ENCODE peak calls at places on chromosomes 13 and 19, in ten cellular contexts. One of them, this sample, is unnamed.

GRCh38 chr13:71039440-71039839 is 827.6 kb downstream of the DACH1 start:
- DNase-seq in IMR-90: no peak
- DNase-seq in Peyer's patch: no peak
- DNase-seq in HCT116: no peak
- DNase-seq in esophagus muscularis mucosa: no peak
- DNase-seq in adrenal gland: no peak
- DNase-seq in uterus: no peak
- DNase-seq in tibial nerve: no peak
- DNase-seq in transverse colon: no peak
- DNase-seq in upper lobe of left lung: no peak
- DNase-seq in this sample: no peak

GRCh38 chr13:99176309-99177276 is 24.1 kb upstream of the UBAC2 start:
- DNase-seq in IMR-90: peak; percentile 43
- DNase-seq in Peyer's patch: peak; percentile 85
- DNase-seq in HCT116: peak; percentile 62
- DNase-seq in esophagus muscularis mucosa: peak; percentile 95
- DNase-seq in adrenal gland: peak; percentile 79
- DNase-seq in uterus: peak; percentile 71
- DNase-seq in tibial nerve: peak; percentile 78
- DNase-seq in transverse colon: peak; percentile 81
- DNase-seq in upper lobe of left lung: peak; percentile 74
- DNase-seq in this sample: peak; percentile 69

GRCh38 chr19:39247701-39248664 is 673 bp downstream of the IFNL4 start:
- DNase-seq in IMR-90: no peak
- DNase-seq in Peyer's patch: no peak
- DNase-seq in HCT116: no peak
- DNase-seq in esophagus muscularis mucosa: no peak
- DNase-seq in adrenal gland: no peak
- DNase-seq in uterus: no peak
- DNase-seq in tibial nerve: no peak
- DNase-seq in transverse colon: no peak
- DNase-seq in upper lobe of left lung: no peak
- DNase-seq in this sample: no peak

GRCh38 chr13:85366759-85367417 is 432.3 kb downstream of the SLITRK6 start:
- DNase-seq in IMR-90: peak; percentile 52
- DNase-seq in Peyer's patch: no peak
- DNase-seq in HCT116: no peak
- DNase-seq in esophagus muscularis mucosa: no peak
- DNase-seq in adrenal gland: no peak
- DNase-seq in uterus: no peak
- DNase-seq in tibial nerve: no peak
- DNase-seq in transverse colon: no peak
- DNase-seq in upper lobe of left lung: no peak
- DNase-seq in this sample: no peak

GRCh38 chr13:98598043-98598442 is 21.1 kb upstream of the STK24 start:
- DNase-seq in IMR-90: no peak
- DNase-seq in Peyer's patch: no peak
- DNase-seq in HCT116: no peak
- DNase-seq in esophagus muscularis mucosa: no peak
- DNase-seq in adrenal gland: peak; percentile 16
- DNase-seq in uterus: no peak
- DNase-seq in tibial nerve: no peak
- DNase-seq in transverse colon: no peak
- DNase-seq in upper lobe of left lung: no peak
- DNase-seq in this sample: no peak

GRCh38 chr19:3383121-3383722 is 16.8 kb downstream of the NFIC start:
- DNase-seq in IMR-90: no peak
- DNase-seq in Peyer's patch: no peak
- DNase-seq in HCT116: no peak
- DNase-seq in esophagus muscularis mucosa: no peak
- DNase-seq in adrenal gland: peak; percentile 70
- DNase-seq in uterus: peak; percentile 70
- DNase-seq in tibial nerve: peak; percentile 48
- DNase-seq in transverse colon: no peak
- DNase-seq in upper lobe of left lung: no peak
- DNase-seq in this sample: no peak

GRCh38 chr19:17333611-17334413 is 843 bp downstream of the ANO8 start:
- DNase-seq in IMR-90: peak; percentile 80
- DNase-seq in Peyer's patch: peak; percentile 67
- DNase-seq in HCT116: peak; percentile 71
- DNase-seq in esophagus muscularis mucosa: no peak
- DNase-seq in adrenal gland: peak; percentile 89
- DNase-seq in uterus: no peak
- DNase-seq in tibial nerve: no peak
- DNase-seq in transverse colon: peak; percentile 53
- DNase-seq in upper lobe of left lung: peak; percentile 69
- DNase-seq in this sample: no peak

GRCh38 chr19:18587962-18588610 is 512 bp upstream of the REX1BD start:
- DNase-seq in IMR-90: no peak
- DNase-seq in Peyer's patch: no peak
- DNase-seq in HCT116: no peak
- DNase-seq in esophagus muscularis mucosa: no peak
- DNase-seq in adrenal gland: no peak
- DNase-seq in uterus: no peak
- DNase-seq in tibial nerve: no peak
- DNase-seq in transverse colon: no peak
- DNase-seq in upper lobe of left lung: no peak
- DNase-seq in this sample: no peak

GRCh38 chr13:41034862-41035261 is 15.7 kb upstream of the ELF1 start:
- DNase-seq in IMR-90: peak; percentile 16
- DNase-seq in Peyer's patch: no peak
- DNase-seq in HCT116: no peak
- DNase-seq in esophagus muscularis mucosa: no peak
- DNase-seq in adrenal gland: no peak
- DNase-seq in uterus: no peak
- DNase-seq in tibial nerve: no peak
- DNase-seq in transverse colon: no peak
- DNase-seq in upper lobe of left lung: no peak
- DNase-seq in this sample: no peak

GRCh38 chr13:41029629-41030028 is 10.5 kb upstream of the ELF1 start:
- DNase-seq in IMR-90: no peak
- DNase-seq in Peyer's patch: no peak
- DNase-seq in HCT116: no peak
- DNase-seq in esophagus muscularis mucosa: no peak
- DNase-seq in adrenal gland: no peak
- DNase-seq in uterus: no peak
- DNase-seq in tibial nerve: no peak
- DNase-seq in transverse colon: no peak
- DNase-seq in upper lobe of left lung: no peak
- DNase-seq in this sample: no peak

GRCh38 chr13:41028051-41028450 is 8.9 kb upstream of the ELF1 start:
- DNase-seq in IMR-90: peak; percentile 45
- DNase-seq in Peyer's patch: no peak
- DNase-seq in HCT116: no peak
- DNase-seq in esophagus muscularis mucosa: no peak
- DNase-seq in adrenal gland: no peak
- DNase-seq in uterus: no peak
- DNase-seq in tibial nerve: no peak
- DNase-seq in transverse colon: no peak
- DNase-seq in upper lobe of left lung: no peak
- DNase-seq in this sample: no peak

GRCh38 chr13:41034382-41034781 is 15.3 kb upstream of the ELF1 start:
- DNase-seq in IMR-90: no peak
- DNase-seq in Peyer's patch: no peak
- DNase-seq in HCT116: no peak
- DNase-seq in esophagus muscularis mucosa: no peak
- DNase-seq in adrenal gland: no peak
- DNase-seq in uterus: no peak
- DNase-seq in tibial nerve: no peak
- DNase-seq in transverse colon: no peak
- DNase-seq in upper lobe of left lung: no peak
- DNase-seq in this sample: no peak

GRCh38 chr13:41032646-41033396 is 13.7 kb upstream of the ELF1 start:
- DNase-seq in IMR-90: no peak
- DNase-seq in Peyer's patch: no peak
- DNase-seq in HCT116: no peak
- DNase-seq in esophagus muscularis mucosa: no peak
- DNase-seq in adrenal gland: no peak
- DNase-seq in uterus: no peak
- DNase-seq in tibial nerve: no peak
- DNase-seq in transverse colon: no peak
- DNase-seq in upper lobe of left lung: no peak
- DNase-seq in this sample: no peak
- H3K27ac ChIP-seq in IMR-90: no peak overlapping the region
- H3K27ac ChIP-seq in Peyer's patch: no peak overlapping the region
- H3K27ac ChIP-seq in HCT116: no peak overlapping the region
- H3K27ac ChIP-seq in esophagus muscularis mucosa: no peak overlapping the region
- H3K27ac ChIP-seq in adrenal gland: no peak overlapping the region
- H3K27ac ChIP-seq in uterus: no peak overlapping the region
- H3K27ac ChIP-seq in tibial nerve: no peak overlapping the region
- H3K27ac ChIP-seq in transverse colon: no peak overlapping the region
- H3K27ac ChIP-seq in upper lobe of left lung: no peak overlapping the region
- H3K27ac ChIP-seq in this sample: no peak overlapping the region

GRCh38 chr19:31562916-31563626 is 213.8 kb upstream of the TSHZ3 start:
- DNase-seq in IMR-90: no peak
- DNase-seq in Peyer's patch: no peak
- DNase-seq in HCT116: no peak
- DNase-seq in esophagus muscularis mucosa: no peak
- DNase-seq in adrenal gland: no peak
- DNase-seq in uterus: no peak
- DNase-seq in tibial nerve: no peak
- DNase-seq in transverse colon: no peak
- DNase-seq in upper lobe of left lung: no peak
- DNase-seq in this sample: no peak
- TF ChIP-seq POLR2A in IMR-90: no peak
- TF ChIP-seq POLR2A in Peyer's patch: no peak
- TF ChIP-seq POLR2A in HCT116: no peak
- TF ChIP-seq POLR2A in esophagus muscularis mucosa: no peak
- TF ChIP-seq POLR2A in adrenal gland: no peak
- TF ChIP-seq POLR2A in uterus: no peak
- TF ChIP-seq POLR2A in tibial nerve: no peak
- TF ChIP-seq POLR2A in transverse colon: no peak
- TF ChIP-seq POLR2A in upper lobe of left lung: no peak
- TF ChIP-seq POLR2A in this sample: no peak

GRCh38 chr13:30418075-30418715 is 4.1 kb upstream of the UBE2L5 start:
- DNase-seq in IMR-90: no peak
- DNase-seq in Peyer's patch: no peak
- DNase-seq in HCT116: no peak
- DNase-seq in esophagus muscularis mucosa: no peak
- DNase-seq in adrenal gland: no peak
- DNase-seq in uterus: no peak
- DNase-seq in tibial nerve: no peak
- DNase-seq in transverse colon: no peak
- DNase-seq in upper lobe of left lung: no peak
- DNase-seq in this sample: no peak

GRCh38 chr13:30416471-30416870 is 5.8 kb upstream of the UBE2L5 start:
- DNase-seq in IMR-90: no peak
- DNase-seq in Peyer's patch: no peak
- DNase-seq in HCT116: no peak
- DNase-seq in esophagus muscularis mucosa: no peak
- DNase-seq in adrenal gland: no peak
- DNase-seq in uterus: no peak
- DNase-seq in tibial nerve: no peak
- DNase-seq in transverse colon: no peak
- DNase-seq in upper lobe of left lung: no peak
- DNase-seq in this sample: no peak

GRCh38 chr13:30422056-30422914 is at the start of gene UBE2L5:
- DNase-seq in IMR-90: peak; percentile 74
- DNase-seq in Peyer's patch: peak; percentile 72
- DNase-seq in HCT116: peak; percentile 63
- DNase-seq in esophagus muscularis mucosa: peak; percentile 95
- DNase-seq in adrenal gland: peak; percentile 85
- DNase-seq in uterus: peak; percentile 93
- DNase-seq in tibial nerve: peak; percentile 54
- DNase-seq in transverse colon: peak; percentile 79
- DNase-seq in upper lobe of left lung: peak; percentile 79
- DNase-seq in this sample: peak; percentile 82

GRCh38 chr13:30421093-30422055 is 919 bp upstream of the UBE2L5 start:
- DNase-seq in IMR-90: peak; percentile 80
- DNase-seq in Peyer's patch: peak; percentile 64
- DNase-seq in HCT116: no peak
- DNase-seq in esophagus muscularis mucosa: peak; percentile 95
- DNase-seq in adrenal gland: peak; percentile 85
- DNase-seq in uterus: peak; percentile 94
- DNase-seq in tibial nerve: peak; percentile 78
- DNase-seq in transverse colon: peak; percentile 82
- DNase-seq in upper lobe of left lung: peak; percentile 83
- DNase-seq in this sample: peak; percentile 72

DNA sequence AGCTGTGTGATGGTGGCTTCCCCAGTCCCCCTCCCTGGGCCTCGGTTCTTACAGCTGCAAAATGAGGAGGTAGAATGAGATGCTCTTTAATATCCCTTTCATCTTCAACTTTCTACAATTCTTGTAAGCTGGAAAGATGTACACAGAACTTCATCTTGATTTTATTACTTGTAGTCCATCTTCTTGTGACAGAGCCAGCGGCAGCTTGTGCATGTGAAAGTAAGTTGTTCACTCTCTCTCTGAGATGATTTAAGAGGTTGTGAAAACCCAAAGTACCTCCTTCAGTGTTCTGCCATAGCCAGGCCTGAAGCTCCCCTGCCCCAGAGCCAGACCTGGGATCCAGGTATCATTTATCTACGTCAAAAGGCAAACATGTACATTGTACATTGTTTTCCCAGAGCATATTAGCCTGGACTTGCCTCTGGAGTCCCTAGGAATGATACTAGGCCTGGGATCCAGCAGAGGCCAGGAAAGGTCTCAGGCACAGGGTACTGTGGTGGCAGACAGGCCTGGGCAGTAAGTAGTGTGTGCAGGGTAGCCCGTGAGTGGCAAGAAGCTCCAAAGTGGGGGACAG is 3.3 kb upstream of the UBE2L5 start:
- DNase-seq in IMR-90: no peak
- DNase-seq in Peyer's patch: no peak
- DNase-seq in HCT116: no peak
- DNase-seq in esophagus muscularis mucosa: no peak
- DNase-seq in adrenal gland: no peak
- DNase-seq in uterus: peak; percentile 55
- DNase-seq in tibial nerve: no peak
- DNase-seq in transverse colon: no peak
- DNase-seq in upper lobe of left lung: no peak
- DNase-seq in this sample: peak; percentile 43
- H3K4me3 ChIP-seq in IMR-90: no peak overlapping the region
- H3K4me3 ChIP-seq in Peyer's patch: no peak overlapping the region
- H3K4me3 ChIP-seq in HCT116: no peak overlapping the region
- H3K4me3 ChIP-seq in esophagus muscularis mucosa: no peak overlapping the region
- H3K4me3 ChIP-seq in adrenal gland: no peak overlapping the region
- H3K4me3 ChIP-seq in uterus: no peak overlapping the region
- H3K4me3 ChIP-seq in tibial nerve: no peak overlapping the region
- H3K4me3 ChIP-seq in transverse colon: no peak overlapping the region
- H3K4me3 ChIP-seq in upper lobe of left lung: no peak overlapping the region
- H3K4me3 ChIP-seq in this sample: no peak overlapping the region

GRCh38 chr13:40477623-40478608 is 188.5 kb downstream of the FOXO1 start:
- DNase-seq in IMR-90: no peak
- DNase-seq in Peyer's patch: no peak
- DNase-seq in HCT116: no peak
- DNase-seq in esophagus muscularis mucosa: no peak
- DNase-seq in adrenal gland: peak; percentile 54
- DNase-seq in uterus: peak; percentile 45
- DNase-seq in tibial nerve: peak; percentile 58
- DNase-seq in transverse colon: no peak
- DNase-seq in upper lobe of left lung: peak; percentile 33
- DNase-seq in this sample: no peak

GRCh38 chr13:40480915-40481525 is 185.4 kb downstream of the FOXO1 start:
- DNase-seq in IMR-90: no peak
- DNase-seq in Peyer's patch: no peak
- DNase-seq in HCT116: no peak
- DNase-seq in esophagus muscularis mucosa: no peak
- DNase-seq in adrenal gland: no peak
- DNase-seq in uterus: no peak
- DNase-seq in tibial nerve: no peak
- DNase-seq in transverse colon: no peak
- DNase-seq in upper lobe of left lung: no peak
- DNase-seq in this sample: no peak

GRCh38 chr13:40478775-40479174 is 187.7 kb downstream of the FOXO1 start:
- DNase-seq in IMR-90: no peak
- DNase-seq in Peyer's patch: no peak
- DNase-seq in HCT116: no peak
- DNase-seq in esophagus muscularis mucosa: no peak
- DNase-seq in adrenal gland: no peak
- DNase-seq in uterus: no peak
- DNase-seq in tibial nerve: no peak
- DNase-seq in transverse colon: no peak
- DNase-seq in upper lobe of left lung: no peak
- DNase-seq in this sample: no peak

GRCh38 chr13:40479196-40479845 is 187.1 kb downstream of the FOXO1 start:
- DNase-seq in IMR-90: no peak
- DNase-seq in Peyer's patch: no peak
- DNase-seq in HCT116: no peak
- DNase-seq in esophagus muscularis mucosa: no peak
- DNase-seq in adrenal gland: no peak
- DNase-seq in uterus: no peak
- DNase-seq in tibial nerve: no peak
- DNase-seq in transverse colon: no peak
- DNase-seq in upper lobe of left lung: no peak
- DNase-seq in this sample: no peak

GRCh38 chr13:40480012-40480914 is 186.2 kb downstream of the FOXO1 start:
- DNase-seq in IMR-90: no peak
- DNase-seq in Peyer's patch: no peak
- DNase-seq in HCT116: no peak
- DNase-seq in esophagus muscularis mucosa: no peak
- DNase-seq in adrenal gland: peak; percentile 7
- DNase-seq in uterus: no peak
- DNase-seq in tibial nerve: no peak
- DNase-seq in transverse colon: no peak
- DNase-seq in upper lobe of left lung: no peak
- DNase-seq in this sample: no peak
- H3K27ac ChIP-seq in IMR-90: no peak overlapping the region
- H3K27ac ChIP-seq in Peyer's patch: no peak overlapping the region
- H3K27ac ChIP-seq in HCT116: no peak overlapping the region
- H3K27ac ChIP-seq in esophagus muscularis mucosa: no peak overlapping the region
- H3K27ac ChIP-seq in adrenal gland: peak overlapping the region; percentile 41
- H3K27ac ChIP-seq in uterus: peak overlapping the region; percentile 81
- H3K27ac ChIP-seq in tibial nerve: peak overlapping the region; percentile 71
- H3K27ac ChIP-seq in transverse colon: no peak overlapping the region
- H3K27ac ChIP-seq in upper lobe of left lung: no peak overlapping the region
- H3K27ac ChIP-seq in this sample: no peak overlapping the region